ENCODE peak calls at places on chromosome 13, in six cellular contexts. D, V, L, A, G and Y are unnamed samples.

GRCh38 chr13:43356566-43356965 is 333.2 kb downstream of the DNAJC15 start:
- DNase-seq in D (no peak), V (no peak), L (no peak), A (no peak), G (no peak), Y (peak; percentile 20)

GRCh38 chr13:59472134-59472533 is 691.6 kb downstream of the DIAPH3 start:
- DNase-seq in D (no peak), V (no peak), L (peak; percentile 41), A (peak; percentile 72), G (no peak), Y (no peak)

GRCh38 chr13:75636339-75637095 is 387 bp downstream of the LMO7 start:
- DNase-seq in D (no peak), V (no peak), L (peak; percentile 18), A (peak; percentile 36), G (peak; percentile 88), Y (no peak)

GRCh38 chr13:33496336-33496735 is 210.8 kb upstream of the STARD13 start:
- DNase-seq in D (no peak), V (no peak), L (no peak), A (no peak), G (no peak), Y (no peak)

GRCh38 chr13:42600943-42601342 is 27.0 kb downstream of the TNFSF11 start:
- DNase-seq in D (no peak), V (no peak), L (peak; percentile 2), A (peak; percentile 45), G (no peak), Y (no peak)

GRCh38 chr13:74669149-74669548 is 534.9 kb upstream of the KLF12 start:
- DNase-seq in D (no peak), V (no peak), L (no peak), A (no peak), G (no peak), Y (no peak)

GRCh38 chr13:34179481-34179880 is 361.5 kb downstream of the RFC3 start:
- DNase-seq in D (no peak), V (no peak), L (no peak), A (no peak), G (no peak), Y (no peak)

GRCh38 chr13:112205990-112206389 is 139.0 kb downstream of the SOX1 start:
- DNase-seq in D (no peak), V (no peak), L (no peak), A (no peak), G (no peak), Y (no peak)

GRCh38 chr13:24900507-24900906 is 136.5 kb downstream of the RNF17 start:
- DNase-seq in D (no peak), V (no peak), L (no peak), A (no peak), G (no peak), Y (no peak)

GRCh38 chr13:48804836-48805601 is 151.3 kb downstream of the CYSLTR2 start:
- DNase-seq in D (no peak), V (no peak), L (no peak), A (peak; percentile 34), G (no peak), Y (no peak)

GRCh38 chr13:49183672-49184315 is 36.3 kb upstream of the MLNR start:
- DNase-seq in D (no peak), V (no peak), L (peak; percentile 3), A (peak; percentile 9), G (no peak), Y (peak; percentile 2)

GRCh38 chr13:63190219-63190618 is 1774.6 kb upstream of the PCDH20 start:
- DNase-seq in D (no peak), V (no peak), L (no peak), A (no peak), G (no peak), Y (no peak)

GRCh38 chr13:78602561-78603239 is 652 bp downstream of the POU4F1 start:
- DNase-seq in D (no peak), V (no peak), L (no peak), A (no peak), G (peak; percentile 72), Y (no peak)

GRCh38 chr13:93259527-93260080 is 33.0 kb downstream of the GPC6 start:
- DNase-seq in D (no peak), V (no peak), L (no peak), A (no peak), G (no peak), Y (no peak)

GRCh38 chr13:27137759-27138158 is 33.9 kb downstream of the USP12 start:
- DNase-seq in D (no peak), V (no peak), L (no peak), A (no peak), G (no peak), Y (no peak)

GRCh38 chr13:110669036-110669435 is 36.9 kb downstream of the CARS2 start:
- DNase-seq in D (no peak), V (no peak), L (no peak), A (no peak), G (no peak), Y (no peak)

GRCh38 chr13:49893591-49893990 is 42.5 kb downstream of the SPRYD7 start:
- DNase-seq in D (no peak), V (no peak), L (no peak), A (no peak), G (no peak), Y (no peak)

GRCh38 chr13:66888698-66889097 is 341.4 kb downstream of the PCDH9 start:
- DNase-seq in D (no peak), V (no peak), L (no peak), A (no peak), G (no peak), Y (no peak)

GRCh38 chr13:112761701-112762689 is 72.2 kb downstream of the ATP11A start:
- DNase-seq in D (no peak), V (no peak), L (peak; percentile 89), A (no peak), G (no peak), Y (no peak)

GRCh38 chr13:114283581-114283980 is 2.2 kb downstream of the UPF3A start:
- DNase-seq in D (no peak), V (no peak), L (no peak), A (no peak), G (no peak), Y (no peak)

GRCh38 chr13:55788548-55788947 is 1352.2 kb upstream of the PRR20A start:
- DNase-seq in D (no peak), V (no peak), L (no peak), A (no peak), G (no peak), Y (no peak)

GRCh38 chr13:46160065-46160464 is 21.9 kb downstream of the LCP1 start:
- DNase-seq in D (no peak), V (no peak), L (no peak), A (no peak), G (no peak), Y (no peak)

GRCh38 chr13:107138468-107138867 is 570.5 kb upstream of the ARGLU1 start:
- DNase-seq in D (no peak), V (no peak), L (no peak), A (no peak), G (no peak), Y (no peak)

GRCh38 chr13:22162889-22163288 is 492.0 kb downstream of the FGF9 start:
- DNase-seq in D (no peak), V (no peak), L (no peak), A (no peak), G (no peak), Y (no peak)

GRCh38 chr13:77449265-77449664 is 86.2 kb upstream of the SCEL start:
- DNase-seq in D (no peak), V (no peak), L (no peak), A (no peak), G (no peak), Y (no peak)

DNA sequence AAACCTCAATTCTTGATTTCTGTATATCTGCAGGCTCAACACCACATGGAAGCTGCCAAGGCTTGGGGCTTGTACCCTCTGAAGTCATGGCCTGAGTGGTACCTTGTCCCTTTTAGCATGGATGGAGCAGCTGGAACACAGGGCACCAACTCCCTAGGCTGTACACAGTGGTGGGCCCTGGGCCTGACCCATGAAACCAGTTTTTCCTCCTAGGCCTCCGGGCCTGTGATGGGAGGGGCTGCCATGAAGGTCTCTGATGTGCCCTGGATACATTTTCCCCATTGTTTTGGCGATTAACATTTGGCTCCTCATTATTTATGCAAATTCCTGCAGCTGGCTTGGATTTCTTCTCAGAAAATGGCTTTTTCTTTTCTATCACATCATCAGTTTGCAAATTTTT is 131.6 kb downstream of the NDFIP2 start:
- DNase-seq in D (no peak), V (no peak), L (no peak), A (no peak), G (no peak), Y (no peak)
- TF ChIP-seq CTCF in D (no peak), V (no peak), L (no peak), A (no peak), G (no peak), Y (no peak)

GRCh38 chr13:41310963-41311606 is at the start of gene NAA16:
- DNase-seq in D (peak; percentile 67), V (peak; percentile 53), L (peak; percentile 93), A (peak; percentile 86), G (peak; percentile 97), Y (peak; percentile 80)

GRCh38 chr13:41313659-41314197 is 2.7 kb downstream of the NAA16 start:
- DNase-seq in D (no peak), V (no peak), L (no peak), A (no peak), G (no peak), Y (peak; percentile 11)

GRCh38 chr13:41315466-41316047 is 4.5 kb downstream of the NAA16 start:
- DNase-seq in D (no peak), V (no peak), L (no peak), A (no peak), G (no peak), Y (peak; percentile 19)

GRCh38 chr13:41311607-41312500 is 787 bp downstream of the NAA16 start:
- DNase-seq in D (no peak), V (no peak), L (peak; percentile 59), A (peak; percentile 35), G (peak; percentile 90), Y (no peak)

GRCh38 chr13:41313117-41313516 is 2.0 kb downstream of the NAA16 start:
- DNase-seq in D (no peak), V (no peak), L (no peak), A (no peak), G (no peak), Y (peak; percentile 6)
- H3K4me1 ChIP-seq in D (peaks cover 18% of the 10 kb centered on the region), V (peaks cover 12% of the 10 kb centered on the region), L (peaks cover 22% of the 10 kb centered on the region), A (peaks cover 18% of the 10 kb centered on the region), G (peaks cover 13% of the 10 kb centered on the region), Y (peaks cover 11% of the 10 kb centered on the region)

GRCh38 chr13:29529755-29530154 is 65.7 kb downstream of the SLC7A1 start:
- DNase-seq in D (no peak), V (no peak), L (no peak), A (no peak), G (no peak), Y (no peak)
- H3K27ac ChIP-seq in D (no peak overlapping the region), V (no peak overlapping the region), L (no peak overlapping the region), A (no peak overlapping the region), G (no peak overlapping the region), Y (no peak overlapping the region)

GRCh38 chr13:20303636-20304035 is 71.5 kb upstream of the GJB6 start:
- DNase-seq in D (no peak), V (no peak), L (no peak), A (peak; percentile 15), G (no peak), Y (peak; percentile 40)

GRCh38 chr13:20306039-20306438 is 73.9 kb upstream of the GJB6 start:
- DNase-seq in D (no peak), V (no peak), L (no peak), A (no peak), G (no peak), Y (no peak)

GRCh38 chr13:20301391-20302071 is 69.4 kb upstream of the GJB6 start:
- DNase-seq in D (no peak), V (no peak), L (peak; percentile 72), A (no peak), G (no peak), Y (no peak)

GRCh38 chr13:20311022-20311421 is 78.9 kb upstream of the GJB6 start:
- DNase-seq in D (no peak), V (no peak), L (no peak), A (no peak), G (no peak), Y (no peak)

GRCh38 chr13:20305587-20305986 is 73.5 kb upstream of the GJB6 start:
- DNase-seq in D (no peak), V (no peak), L (no peak), A (peak; percentile 15), G (no peak), Y (no peak)
- TF ChIP-seq CTCF in D (no peak), V (no peak), L (no peak), A (peak; percentile 48), G (no peak), Y (peak; percentile 27)